ENCODE peak calls at places on chromosomes 12 and 14, in eight cellular contexts. Y is stimulated activated CD4-positive, alpha-beta T cell treated with anti-CD3 and anti-CD28 coated beads, Interleukin-15, amount 100 ng/mL, for 1 hour; E is ELF-1; G is neuronal stem cell; V is activated B cell treated with CpG ODN at 0.5 μM for 24 hours; A is Calu3; F is AG09309; L is GOT3. H is an unnamed sample.

GRCh38 chr14:102421366-102422057 is 58.8 kb downstream of the TECPR2 start:
- DNase-seq in G (no peak), F (no peak), A (no peak), E (no peak), Y (no peak), L (no peak), V (no peak), H (no peak)

GRCh38 chr14:81247271-81247766 is 26.6 kb upstream of the GTF2A1 start:
- DNase-seq in Y (no peak), F (no peak), V (no peak), A (no peak), G (no peak), L (no peak), E (peak; percentile 15), H (no peak)

GRCh38 chr14:91418387-91419043 is 895 bp upstream of the CCDC88C start:
- DNase-seq in A (peak; percentile 76), Y (peak; percentile 69), F (no peak), V (peak; percentile 84), G (peak; percentile 57), E (peak; percentile 98), L (no peak), H (peak; percentile 37)

GRCh38 chr14:70354204-70354603 is 5.3 kb downstream of the COX16 start:
- DNase-seq in L (no peak), G (no peak), Y (no peak), A (no peak), V (no peak), F (no peak), E (no peak), H (no peak)

GRCh38 chr14:75911883-75912282 is 69.9 kb downstream of the TGFB3 start:
- DNase-seq in F (no peak), G (peak; percentile 60), L (no peak), Y (no peak), V (no peak), A (no peak), E (peak; percentile 79), H (no peak)

GRCh38 chr14:100695423-100695738 is 31.3 kb upstream of the DLK1 start:
- DNase-seq in L (no peak), E (no peak), F (no peak), V (no peak), G (no peak), A (no peak), Y (no peak), H (no peak)

GRCh38 chr12:92608418-92609091 is 94.2 kb upstream of the PLEKHG7 start:
- DNase-seq in Y (no peak), E (peak; percentile 14), L (no peak), V (no peak), G (peak; percentile 17), A (peak; percentile 13), F (no peak), H (no peak)

GRCh38 chr14:30641207-30641606 is 19.1 kb downstream of the SCFD1 start:
- DNase-seq in G (no peak), E (no peak), V (no peak), A (no peak), Y (no peak), F (no peak), L (no peak), H (no peak)

GRCh38 chr12:57488397-57489156 is 709 bp downstream of the MARS1 start:
- DNase-seq in A (no peak), F (no peak), E (no peak), Y (no peak), L (no peak), G (no peak), V (no peak), H (no peak)

GRCh38 chr12:124547626-124548025 is 19.8 kb downstream of the NCOR2 start:
- DNase-seq in L (no peak), Y (no peak), A (no peak), G (no peak), V (no peak), E (no peak), F (no peak), H (no peak)

GRCh38 chr14:33714527-33715222 is 236.2 kb downstream of the EGLN3 start:
- DNase-seq in Y (no peak), E (no peak), L (no peak), G (no peak), A (no peak), F (no peak), V (no peak), H (no peak)

GRCh38 chr12:6854036-6854435 is 2.1 kb downstream of the USP5 start:
- DNase-seq in A (no peak), V (no peak), Y (no peak), F (no peak), L (no peak), E (no peak), G (no peak), H (no peak)

GRCh38 chr12:58727526-58727925 is 192.8 kb downstream of the LRIG3 start:
- DNase-seq in G (no peak), F (no peak), Y (no peak), E (no peak), V (no peak), L (no peak), A (no peak), H (no peak)

GRCh38 chr12:109212460-109213115 is 96.2 kb downstream of the ACACB start:
- DNase-seq in A (no peak), G (no peak), L (no peak), V (no peak), E (no peak), F (no peak), Y (no peak), H (no peak)

GRCh38 chr12:114853003-114853529 is 169.1 kb upstream of the TBX3 start:
- DNase-seq in F (no peak), G (no peak), L (no peak), A (no peak), E (no peak), Y (no peak), V (no peak), H (no peak)

GRCh38 chr14:69263364-69263763 is 3.4 kb downstream of the GALNT16 start:
- DNase-seq in E (peak; percentile 24), A (no peak), V (no peak), Y (no peak), F (peak; percentile 97), L (peak; percentile 43), G (no peak), H (no peak)

GRCh38 chr12:120847392-120848157 is 56.6 kb downstream of the SPPL3 start:
- DNase-seq in Y (no peak), E (no peak), F (no peak), G (no peak), V (no peak), A (no peak), L (no peak), H (no peak)

GRCh38 chr14:105880616-105881015 is 354.2 kb downstream of the TMEM121 start:
- DNase-seq in F (no peak), L (no peak), Y (no peak), G (no peak), E (no peak), V (no peak), A (no peak), H (no peak)

GRCh38 chr12:32548691-32549412 is 130.2 kb upstream of the DNM1L start:
- DNase-seq in L (no peak), E (no peak), A (no peak), G (no peak), Y (no peak), F (peak; percentile 67), V (no peak), H (peak; percentile 31)

GRCh38 chr14:92105845-92106094 is 612 bp downstream of the ATXN3 start:
- DNase-seq in E (no peak), F (no peak), Y (no peak), V (no peak), G (peak; percentile 15), A (peak; percentile 7), L (no peak), H (no peak)

GRCh38 chr14:103260629-103261124 is 73.4 kb upstream of the EIF5 start:
- DNase-seq in G (no peak), L (no peak), E (no peak), Y (no peak), A (peak; percentile 65), F (no peak), V (no peak), H (no peak)

GRCh38 chr12:49342066-49342913 is 4.4 kb upstream of the DNAJC22 start:
- DNase-seq in A (peak; percentile 79), L (peak; percentile 97), F (no peak), G (peak; percentile 93), Y (peak; percentile 39), E (peak; percentile 99), V (peak; percentile 71), H (peak; percentile 41)

GRCh38 chr12:39867631-39868030 is 238.2 kb downstream of the SLC2A13 start:
- DNase-seq in Y (no peak), E (no peak), L (no peak), F (no peak), V (no peak), A (no peak), G (no peak), H (no peak)

GRCh38 chr14:24986206-24986893 is 63.6 kb downstream of the STXBP6 start:
- DNase-seq in Y (no peak), E (no peak), L (no peak), G (no peak), A (no peak), F (no peak), V (no peak), H (peak; percentile 5)

GRCh38 chr12:26691234-26691970 is 141.6 kb downstream of the ITPR2 start:
- DNase-seq in A (peak; percentile 14), V (no peak), Y (no peak), E (peak; percentile 89), F (peak; percentile 84), G (peak; percentile 8), L (peak; percentile 7), H (peak; percentile 13)

GRCh38 chr12:105480162-105480561 is 149.7 kb downstream of the C12orf75 start:
- DNase-seq in V (no peak), Y (no peak), E (peak; percentile 66), G (no peak), L (no peak), F (no peak), A (no peak), H (no peak)